ENCODE peak calls at places on chromosome 5, in eight cellular contexts. H is astrocyte of the cerebellum, X is neuronal stem cell, Q is foreskin fibroblast, T is hepatocyte, B is AG10803, N is Peyer's patch, Y is adipocyte. J is an unnamed sample.

GRCh38 chr5:44372028-44372427 is 17.2 kb downstream of the FGF10 start:
- DNase-seq in H (no peak), X (no peak), Y (no peak), B (peak; percentile 10), Q (no peak), T (no peak), N (no peak), J (no peak)

GRCh38 chr5:125032286-125032685 is 285.8 kb upstream of the ZNF608 start:
- DNase-seq in T (peak; percentile 17), Y (peak; percentile 77), X (no peak), H (no peak), Q (peak; percentile 34), B (no peak), N (no peak), J (no peak)

GRCh38 chr5:159826351-159827222 is 89.7 kb upstream of the ADRA1B start:
- DNase-seq in X (no peak), H (peak; percentile 80), N (peak; percentile 53), Q (peak; percentile 75), Y (peak; percentile 44), B (peak; percentile 78), T (peak; percentile 27), J (no peak)

GRCh38 chr5:74028406-74028805 is 402.4 kb downstream of the ARHGEF28 start:
- DNase-seq in B (no peak), N (no peak), Q (no peak), H (peak; percentile 44), X (no peak), T (no peak), Y (no peak), J (no peak)

GRCh38 chr5:83000922-83001321 is 76.3 kb downstream of the TMEM167A start:
- DNase-seq in Q (no peak), X (no peak), N (no peak), T (no peak), Y (no peak), B (no peak), H (no peak), J (no peak)

GRCh38 chr5:154795235-154795596 is 40.0 kb downstream of the LARP1 start:
- DNase-seq in T (no peak), Q (no peak), N (no peak), H (no peak), Y (no peak), B (peak; percentile 13), X (no peak), J (no peak)

GRCh38 chr5:139845846-139846681 is 50.5 kb downstream of the PSD2 start:
- DNase-seq in Q (no peak), X (no peak), Y (no peak), T (peak; percentile 32), H (no peak), B (no peak), N (no peak), J (no peak)

GRCh38 chr5:50963647-50964584 is 297.5 kb downstream of the PARP8 start:
- DNase-seq in B (no peak), H (no peak), T (peak; percentile 38), X (peak; percentile 36), Q (peak; percentile 46), Y (peak; percentile 3), N (no peak), J (no peak)

GRCh38 chr5:93336330-93337110 is 244.5 kb downstream of the NR2F1-AS1 start:
- DNase-seq in H (no peak), Q (peak; percentile 54), X (no peak), T (no peak), Y (no peak), N (no peak), B (no peak), J (no peak)

GRCh38 chr5:66324357-66324756 is 180.3 kb downstream of the SREK1 start:
- DNase-seq in Q (no peak), B (no peak), Y (no peak), H (no peak), X (no peak), N (no peak), T (no peak), J (no peak)

GRCh38 chr5:84647581-84647980 is 262.9 kb upstream of the EDIL3 start:
- DNase-seq in T (no peak), H (no peak), Q (no peak), Y (no peak), X (no peak), N (no peak), B (no peak), J (no peak)

GRCh38 chr5:103174147-103174546 is 54.0 kb downstream of the PPIP5K2 start:
- DNase-seq in Q (no peak), B (no peak), X (no peak), T (no peak), Y (no peak), H (no peak), N (no peak), J (no peak)

GRCh38 chr5:69024241-69024651 is 69.6 kb upstream of the SLC30A5 start:
- DNase-seq in X (peak; percentile 26), H (no peak), T (peak; percentile 65), Y (peak; percentile 18), Q (peak; percentile 45), N (peak; percentile 57), B (peak; percentile 28), J (no peak)

GRCh38 chr5:178246736-178247135 is 14.1 kb upstream of the PHYKPL start:
- DNase-seq in H (no peak), X (no peak), Q (no peak), N (no peak), T (no peak), Y (no peak), B (no peak), J (no peak)

GRCh38 chr5:134053840-134054338 is 49.1 kb upstream of the VDAC1 start:
- DNase-seq in H (peak; percentile 32), T (no peak), Q (peak; percentile 64), N (peak; percentile 71), Y (no peak), X (no peak), B (peak; percentile 40), J (peak; percentile 55)

DNA sequence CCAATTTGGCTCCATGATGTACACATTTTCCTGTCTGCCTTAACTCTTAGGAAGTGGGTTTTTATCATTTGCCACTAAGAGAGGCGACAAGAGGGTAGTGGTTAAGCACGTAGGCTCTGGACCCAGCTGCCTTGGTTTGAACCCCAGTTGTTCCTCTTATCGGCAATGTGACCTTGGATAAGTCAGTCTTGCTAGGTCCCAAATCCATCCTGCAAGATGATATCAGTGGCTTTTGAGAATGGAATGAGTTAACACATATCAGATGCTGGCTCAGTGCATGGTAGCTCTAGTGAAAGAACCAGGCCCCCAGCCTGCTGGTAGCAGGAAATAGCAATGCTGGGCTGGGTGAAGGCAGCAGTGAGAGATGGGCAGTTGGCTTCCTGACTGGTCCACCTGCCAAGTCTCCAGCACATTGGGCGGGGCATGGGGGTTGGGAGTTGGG is 72.5 kb downstream of the STK10 start:
- DNase-seq in N (no peak), T (no peak), X (no peak), Q (no peak), B (no peak), Y (no peak), H (no peak), J (no peak)
- H3K4me3 ChIP-seq in N (no peak overlapping the region), T (no peak overlapping the region), X (no peak overlapping the region), Q (no peak overlapping the region), B (no peak overlapping the region), Y (no peak overlapping the region), H (no peak overlapping the region), J (no peak overlapping the region)

GRCh38 chr5:172107606-172108005 is 80.4 kb downstream of the STK10 start:
- DNase-seq in Q (peak; percentile 89), N (no peak), X (no peak), Y (peak; percentile 88), H (peak; percentile 78), B (peak; percentile 91), T (no peak), J (no peak)

GRCh38 chr5:172113036-172113435 is 75.0 kb downstream of the STK10 start:
- DNase-seq in N (peak; percentile 89), B (peak; percentile 43), H (peak; percentile 88), T (no peak), Q (no peak), Y (no peak), X (no peak), J (peak; percentile 77)

GRCh38 chr5:172110260-172110815 is 77.7 kb downstream of the STK10 start:
- DNase-seq in N (no peak), Y (no peak), X (no peak), Q (no peak), T (no peak), H (no peak), B (no peak), J (no peak)

GRCh38 chr5:172109749-172110148 is 78.3 kb downstream of the STK10 start:
- DNase-seq in Q (no peak), H (no peak), B (no peak), N (no peak), Y (no peak), T (no peak), X (no peak), J (no peak)

DNA sequence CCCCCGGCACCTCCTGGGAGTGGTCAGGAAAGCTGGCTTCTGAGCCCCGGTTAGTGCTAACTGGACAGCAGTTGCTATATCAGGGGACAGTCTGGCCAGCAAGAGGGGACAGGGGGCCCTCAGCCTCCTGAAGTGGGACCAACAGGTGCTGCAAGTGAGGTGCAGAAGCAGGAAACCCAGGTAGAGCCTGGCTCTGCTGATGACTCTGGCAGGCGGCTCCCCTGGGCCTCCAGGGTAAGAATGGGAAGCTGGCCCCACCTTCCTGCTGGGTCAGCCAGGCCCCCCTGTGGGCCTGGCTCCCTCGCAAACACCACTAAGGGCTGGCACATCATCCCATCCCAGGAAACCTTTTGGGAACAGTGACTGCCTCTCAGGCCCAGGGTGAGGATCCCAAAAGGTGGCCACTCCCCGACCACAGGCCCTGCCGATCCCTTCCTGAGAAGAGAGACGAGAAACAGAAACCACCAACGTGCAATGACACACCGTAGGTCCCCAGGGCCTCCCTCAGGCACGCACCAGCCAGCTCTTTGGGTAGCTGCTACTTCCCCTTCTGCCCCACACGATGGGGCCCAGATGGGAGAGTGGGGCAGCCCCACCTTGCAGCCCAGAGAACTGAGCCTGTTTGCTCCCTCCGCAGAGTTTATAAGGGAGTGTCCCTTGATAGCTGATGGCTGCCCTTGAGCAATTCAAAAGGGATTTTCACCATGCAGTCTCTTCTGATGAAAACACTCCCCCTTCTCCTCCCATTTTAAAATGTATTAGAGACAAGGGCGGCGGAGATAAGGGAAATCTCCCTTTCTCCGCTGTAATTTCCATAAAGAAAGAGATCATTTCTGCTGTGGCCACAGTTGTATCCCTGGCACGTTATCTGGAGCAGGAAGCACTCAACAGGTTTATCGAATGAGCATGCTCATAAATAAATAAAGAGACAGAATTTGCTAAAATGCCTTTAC is 76.8 kb downstream of the STK10 start:
- DNase-seq in X (no peak), B (peak; percentile 81), Y (peak; percentile 78), H (no peak), T (peak; percentile 41), N (peak; percentile 91), Q (peak; percentile 74), J (peak; percentile 90)
- H3K4me3 ChIP-seq in X (no peak overlapping the region), B (peak overlapping the region; percentile 33), Y (peak overlapping the region; percentile 49), H (no peak overlapping the region), T (no peak overlapping the region), N (no peak overlapping the region), Q (no peak overlapping the region), J (no peak overlapping the region)

GRCh38 chr5:32230356-32231099 is 56.4 kb upstream of the GOLPH3 start:
- DNase-seq in B (no peak), H (no peak), Y (no peak), T (peak; percentile 49), Q (no peak), X (no peak), N (no peak), J (no peak)
- H3K4me3 ChIP-seq in B (no peak overlapping the region), H (no peak overlapping the region), Y (no peak overlapping the region), T (no peak overlapping the region), Q (no peak overlapping the region), X (no peak overlapping the region), N (no peak overlapping the region), J (no peak overlapping the region)

DNA sequence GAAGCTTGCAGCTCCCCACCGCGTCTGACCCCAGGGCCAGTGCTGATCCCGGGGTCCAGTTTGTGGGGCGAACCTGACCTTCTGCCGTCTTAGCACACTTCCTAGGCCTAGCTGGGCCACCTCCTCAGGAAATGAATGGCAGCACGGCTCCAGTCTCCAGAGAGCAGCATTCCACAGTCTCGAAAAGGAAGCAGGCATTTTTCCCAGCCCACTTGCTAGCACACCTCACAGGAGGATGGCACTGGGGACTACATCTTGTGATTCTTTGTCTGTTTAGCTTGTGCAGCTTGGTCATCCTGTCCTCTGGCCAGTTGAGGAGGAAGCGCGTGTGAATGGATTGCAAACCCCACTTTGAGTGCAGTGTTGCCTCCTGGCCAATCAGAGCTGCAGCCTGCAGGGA is 308.0 kb upstream of the IRX2 start:
- DNase-seq in H (no peak), X (no peak), Y (no peak), Q (no peak), B (no peak), T (no peak), N (no peak), J (no peak)
- H3K4me3 ChIP-seq in H (no peak overlapping the region), X (no peak overlapping the region), Y (no peak overlapping the region), Q (no peak overlapping the region), B (no peak overlapping the region), T (no peak overlapping the region), N (no peak overlapping the region), J (no peak overlapping the region)

J was measured in mucosa of descending colon.